ENCODE peak calls at places on chromosomes 12 and 14, in five cellular contexts. P is neural progenitor cell, L is WERI-Rb-1, J is brain microvascular endothelial cell, Z is spleen. O is an unnamed sample.

GRCh38 chr14:30656190-30656632 is 34.1 kb downstream of the SCFD1 start:
- DNase-seq in P (peak; percentile 51), L (peak; percentile 26), J (peak; percentile 27), Z (no peak), O (peak; percentile 20)

GRCh38 chr14:78302841-78303240 is 132.7 kb downstream of the NRXN3 start:
- DNase-seq in P (peak; percentile 31), L (no peak), J (no peak), Z (no peak), O (no peak)

GRCh38 chr12:104710940-104711725 is 247.0 kb downstream of the SLC41A2 start:
- DNase-seq in P (no peak), L (no peak), J (no peak), Z (no peak), O (no peak)

GRCh38 chr12:117036547-117036946 is 62.7 kb downstream of the TESC start:
- DNase-seq in P (no peak), L (no peak), J (no peak), Z (peak; percentile 41), O (no peak)

GRCh38 chr12:92654929-92655328 is 47.9 kb upstream of the PLEKHG7 start:
- DNase-seq in P (no peak), L (no peak), J (no peak), Z (no peak), O (no peak)

GRCh38 chr14:69891422-69891821 is 12.2 kb downstream of the SMOC1 start:
- DNase-seq in P (peak; percentile 41), L (no peak), J (no peak), Z (no peak), O (no peak)

GRCh38 chr14:33737446-33737845 is 213.4 kb downstream of the EGLN3 start:
- DNase-seq in P (no peak), L (no peak), J (peak; percentile 18), Z (no peak), O (no peak)

GRCh38 chr12:114192013-114192412 is 213.9 kb downstream of the TBX5 start:
- DNase-seq in P (no peak), L (no peak), J (no peak), Z (no peak), O (no peak)

GRCh38 chr12:3972576-3972975 is 99.4 kb upstream of the PARP11 start:
- DNase-seq in P (no peak), L (no peak), J (no peak), Z (no peak), O (no peak)

GRCh38 chr14:89240414-89240813 is 176.6 kb downstream of the FOXN3 start:
- DNase-seq in P (no peak), L (no peak), J (peak; percentile 59), Z (no peak), O (no peak)

GRCh38 chr12:6547987-6548386 is 7.9 kb downstream of the IFFO1 start:
- DNase-seq in P (no peak), L (no peak), J (peak; percentile 78), Z (no peak), O (peak; percentile 83)

GRCh38 chr12:111437816-111438454 is 32.2 kb downstream of the SH2B3 start:
- DNase-seq in P (no peak), L (no peak), J (peak; percentile 88), Z (peak; percentile 82), O (no peak)

GRCh38 chr12:2057041-2057792 is 4.4 kb downstream of the CACNA1C start:
- DNase-seq in P (peak; percentile 93), L (peak; percentile 90), J (peak; percentile 41), Z (no peak), O (peak; percentile 77)

GRCh38 chr14:101250336-101250947 is 310.9 kb upstream of the DIO3 start:
- DNase-seq in P (no peak), L (no peak), J (no peak), Z (peak; percentile 56), O (no peak)

GRCh38 chr12:120972870-120973543 is 5.3 kb upstream of the HNF1A start:
- DNase-seq in P (peak; percentile 76), L (no peak), J (no peak), Z (no peak), O (no peak)

GRCh38 chr12:70925542-70925941 is 5.0 kb upstream of the PTPRR start:
- DNase-seq in P (no peak), L (no peak), J (no peak), Z (no peak), O (no peak)

GRCh38 chr12:70933133-70933532 is 12.6 kb upstream of the PTPRR start:
- DNase-seq in P (no peak), L (no peak), J (no peak), Z (no peak), O (no peak)

GRCh38 chr12:70929029-70929428 is 8.5 kb upstream of the PTPRR start:
- DNase-seq in P (no peak), L (no peak), J (no peak), Z (no peak), O (no peak)

GRCh38 chr12:70927356-70927755 is 6.8 kb upstream of the PTPRR start:
- DNase-seq in P (no peak), L (no peak), J (no peak), Z (no peak), O (no peak)

GRCh38 chr12:70928066-70928465 is 7.5 kb upstream of the PTPRR start:
- DNase-seq in P (no peak), L (no peak), J (no peak), Z (no peak), O (no peak)
- H3K27ac ChIP-seq in P (no peak overlapping the region), L (no peak overlapping the region), J (no peak overlapping the region), Z (no peak overlapping the region), O (no peak overlapping the region)

DNA sequence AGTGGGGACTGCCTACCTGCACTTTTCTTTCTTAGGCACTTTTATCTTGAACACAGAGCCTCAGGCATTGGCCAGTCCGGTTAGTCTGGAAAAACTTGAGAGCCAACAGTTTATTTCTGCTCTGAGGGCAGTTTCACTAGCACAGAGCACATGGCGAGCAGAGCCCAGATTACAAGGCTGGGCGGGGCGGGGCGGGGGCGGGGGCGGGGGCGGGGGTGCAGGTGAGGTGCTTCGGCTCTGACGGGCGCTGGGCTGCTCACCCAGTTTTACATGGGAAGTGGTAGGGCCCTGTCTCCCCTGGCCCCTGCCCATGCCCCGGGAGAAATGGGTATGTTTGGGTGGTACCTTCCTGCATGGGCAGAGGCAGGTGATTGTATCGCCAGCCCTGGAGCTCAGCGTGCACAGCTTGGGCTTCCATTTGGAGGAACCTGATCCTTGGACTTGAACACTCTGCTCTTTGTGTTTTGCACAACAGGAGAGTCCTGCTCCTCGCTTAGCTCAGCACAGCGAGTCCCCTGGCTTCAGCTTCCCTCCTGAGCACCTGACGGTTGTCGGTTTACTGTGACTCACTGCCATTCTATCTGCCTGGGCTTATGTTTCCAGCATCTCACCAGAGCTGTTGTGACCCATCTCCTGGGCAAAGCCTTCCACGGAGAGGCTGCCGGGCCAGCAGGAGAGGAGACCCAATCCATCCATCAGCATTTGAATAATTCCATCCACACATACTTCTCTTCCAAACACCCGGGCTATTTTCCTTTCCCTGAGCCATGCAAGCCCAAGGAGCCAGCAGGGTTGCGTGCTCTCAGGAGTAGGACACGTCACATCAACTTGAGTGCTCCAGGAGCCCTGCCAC is 108.5 kb downstream of the ARF6 start:
- DNase-seq in P (no peak), L (peak; percentile 23), J (peak; percentile 85), Z (peak; percentile 89), O (peak; percentile 35)
- H3K4me3 ChIP-seq in P (no peak overlapping the region), L (peak overlapping the region; percentile 10), J (no peak overlapping the region), Z (no peak overlapping the region), O (no peak overlapping the region)

DNA sequence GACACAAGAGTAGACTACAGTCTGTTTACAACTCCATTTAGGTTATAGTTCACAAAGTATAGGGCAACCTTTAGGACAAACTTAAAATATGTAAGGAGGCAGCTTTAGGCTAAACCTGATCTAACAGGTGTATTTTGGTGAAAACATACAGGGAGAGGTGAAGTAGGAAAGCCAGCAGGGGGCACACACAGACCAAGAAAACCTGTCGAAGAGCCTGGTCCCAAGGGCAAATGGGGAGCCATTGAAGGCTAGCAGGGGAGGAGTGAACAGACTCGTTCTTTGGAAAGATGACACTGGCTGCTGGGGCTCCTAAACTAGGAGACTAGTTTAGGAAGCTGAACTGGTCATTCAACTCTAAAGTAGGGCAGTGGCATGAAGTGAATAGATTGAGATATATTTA is 138.8 kb upstream of the WSCD2 start:
- DNase-seq in P (peak; percentile 79), L (peak; percentile 68), J (peak; percentile 1), Z (no peak), O (peak; percentile 18)
- TF ChIP-seq CTCF in P (peak; percentile 70), L (peak; percentile 71), J (peak; percentile 34), Z (peak; percentile 36), O (peak; percentile 24)

DNA sequence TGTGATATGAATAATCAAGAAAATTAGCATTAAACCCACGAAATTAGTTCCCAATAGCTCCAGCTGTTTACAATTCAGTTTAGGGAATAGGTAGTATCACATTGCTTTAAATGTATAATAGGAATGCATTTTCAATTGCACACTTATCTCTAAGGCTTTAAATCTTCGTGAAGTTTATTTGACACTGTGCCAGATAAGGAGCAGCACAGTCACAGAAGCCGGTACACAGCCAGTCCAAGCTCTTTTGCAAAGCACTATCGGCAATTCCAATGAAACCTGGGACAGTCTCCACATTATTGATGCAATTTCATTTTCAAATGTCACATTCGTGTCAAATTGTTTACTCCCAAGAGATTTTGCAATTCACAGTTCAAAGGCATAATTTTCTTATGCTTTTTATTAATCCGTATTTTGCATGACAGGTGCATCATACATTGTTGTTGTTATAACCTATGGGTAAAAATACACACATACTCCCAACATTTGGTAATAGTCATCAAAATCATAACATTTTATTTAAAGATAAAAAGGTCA is 602.8 kb downstream of the RPS29 start:
- DNase-seq in P (no peak), L (no peak), J (no peak), Z (no peak), O (no peak)
- H3K27ac ChIP-seq in P (no peak overlapping the region), L (no peak overlapping the region), J (no peak overlapping the region), Z (no peak overlapping the region), O (no peak overlapping the region)

GRCh38 chr12:124654666-124655316 is 87.4 kb upstream of the NCOR2 start:
- DNase-seq in P (no peak), L (peak; percentile 57), J (no peak), Z (no peak), O (peak; percentile 73)
- H3K4me3 ChIP-seq in P (no peak overlapping the region), L (peak overlapping the region; percentile 13), J (no peak overlapping the region), Z (no peak overlapping the region), O (no peak overlapping the region)

DNA sequence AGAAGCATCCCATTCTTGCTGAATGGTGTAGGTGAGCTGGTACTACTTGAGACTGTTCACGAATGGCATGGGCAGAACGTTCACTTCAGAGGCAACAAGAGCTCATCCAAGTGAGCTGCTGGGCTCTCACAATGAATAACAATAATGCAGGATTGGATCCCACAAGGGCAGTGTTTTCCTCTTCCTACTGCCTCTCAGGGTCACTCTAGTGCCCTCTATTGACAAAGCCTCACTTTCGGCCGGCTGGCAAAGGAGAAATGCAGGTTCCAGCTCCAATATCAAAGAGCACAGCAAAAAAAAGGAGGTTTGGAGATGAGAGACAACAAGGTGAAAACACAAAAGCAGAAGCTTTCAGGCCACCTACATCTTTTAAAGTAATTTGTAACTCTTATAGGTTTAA is 74.6 kb upstream of the MYF6 start:
- DNase-seq in P (peak; percentile 73), L (peak; percentile 36), J (no peak), Z (no peak), O (no peak)
- TF ChIP-seq CTCF in P (peak; percentile 73), L (peak; percentile 55), J (peak; percentile 58), Z (no peak), O (no peak)

O was measured in uterus.